ENCODE peak calls at places on chromosomes 4 and X, in four cellular contexts. C, L, H and B are unnamed samples.

GRCh38 chr4:24321151-24321550 is 263.2 kb downstream of the DHX15 start:
- DNase-seq in L (no peak), H (no peak), C (peak; percentile 55), B (peak; percentile 23)

GRCh38 chr4:135050086-135050717 is 848.6 kb upstream of the PABPC4L start:
- DNase-seq in L (no peak), H (no peak), C (no peak), B (no peak)

GRCh38 chr4:83603130-83603529 is 67.2 kb downstream of the GPAT3 start:
- DNase-seq in H (no peak), C (no peak), L (no peak), B (no peak)

GRCh38 chr4:114598191-114599121 is at the start of gene UGT8:
- DNase-seq in C (no peak), L (peak; percentile 86), H (peak; percentile 74), B (peak; percentile 92)

GRCh38 chrX:1477801-1478458 is 25.2 kb upstream of the ASMTL start:
- DNase-seq in L (no peak), C (no peak), H (no peak), B (no peak)

GRCh38 chr4:76579596-76580375 is 144.8 kb downstream of the SHROOM3 start:
- DNase-seq in L (no peak), H (no peak), C (no peak), B (no peak)

GRCh38 chr4:663438-664428 is 10.3 kb downstream of the ATP5ME start:
- DNase-seq in C (no peak), L (peak; percentile 53), H (peak; percentile 68), B (no peak)

GRCh38 chr4:172485007-172485406 is 671.8 kb downstream of the GALNTL6 start:
- DNase-seq in C (no peak), H (no peak), L (no peak), B (no peak)

GRCh38 chr4:51843309-51844156 is 580 bp downstream of the DCUN1D4 start:
- DNase-seq in H (peak; percentile 76), L (peak; percentile 68), C (peak; percentile 45), B (peak; percentile 50)

GRCh38 chr4:162943263-162943662 is 223.4 kb downstream of the NAF1 start:
- DNase-seq in L (no peak), C (no peak), H (no peak), B (no peak)

GRCh38 chr4:77849278-77849965 is 13.2 kb upstream of the MRPL1 start:
- DNase-seq in C (no peak), H (no peak), L (no peak), B (no peak)

GRCh38 chrX:38375888-38376287 is 23.5 kb downstream of the OTC start:
- DNase-seq in H (no peak), L (no peak), C (peak; percentile 1), B (peak; percentile 45)

GRCh38 chr4:89303177-89303576 is 4.4 kb downstream of the GPRIN3 start:
- DNase-seq in C (no peak), L (no peak), H (no peak), B (no peak)

GRCh38 chrX:12007881-12008280 is 130.4 kb upstream of the FRMPD4 start:
- DNase-seq in C (peak; percentile 85), H (no peak), L (no peak), B (peak; percentile 82)

GRCh38 chr4:71230258-71230594 is 108.6 kb upstream of the SLC4A4 start:
- DNase-seq in L (peak; percentile 38), C (peak; percentile 37), H (no peak), B (no peak)

GRCh38 chr4:88803600-88804096 is 106.0 kb upstream of the NAP1L5 start:
- DNase-seq in L (no peak), C (peak; percentile 88), H (no peak), B (peak; percentile 28)

GRCh38 chr4:120591038-120591437 is 331.5 kb downstream of the PRDM5 start:
- DNase-seq in H (no peak), L (no peak), C (no peak), B (no peak)

GRCh38 chrX:69093960-69094935 is 71.0 kb downstream of the PJA1 start:
- DNase-seq in L (peak; percentile 48), C (peak; percentile 10), H (peak; percentile 49), B (peak; percentile 25)

GRCh38 chrX:153723351-153724251 is 586 bp downstream of the BCAP31 start:
- DNase-seq in H (peak; percentile 53), C (peak; percentile 42), L (peak; percentile 48), B (peak; percentile 61)

GRCh38 chr4:184489771-184490170 is 15.4 kb upstream of the IRF2 start:
- DNase-seq in H (no peak), C (no peak), L (no peak), B (no peak)

GRCh38 chr4:153293675-153294057 is 50.8 kb upstream of the MND1 start:
- DNase-seq in C (no peak), H (no peak), L (no peak), B (no peak)

GRCh38 chrX:53281321-53281822 is at the start of gene IQSEC2:
- DNase-seq in H (no peak), C (peak; percentile 70), L (peak; percentile 86), B (peak; percentile 82)

GRCh38 chr4:104983615-104984179 is 163.0 kb upstream of the TET2 start:
- DNase-seq in L (no peak), C (no peak), H (no peak), B (no peak)

GRCh38 chrX:69493193-69493592 is 10.9 kb upstream of the NALF2 start:
- DNase-seq in H (peak; percentile 51), C (no peak), L (peak; percentile 43), B (peak; percentile 11)

GRCh38 chr4:86961103-86961502 is 26.3 kb downstream of the AFF1 start:
- DNase-seq in H (no peak), L (no peak), C (no peak), B (no peak)

GRCh38 chrX:64975491-64975890 is 759 bp downstream of the ZC4H2 start:
- DNase-seq in C (no peak), H (peak; percentile 72), L (peak; percentile 28), B (peak; percentile 34)

GRCh38 chr4:94399721-94400120 is 52.0 kb upstream of the PDLIM5 start:
- DNase-seq in C (no peak), H (no peak), L (no peak), B (no peak)

GRCh38 chr4:56637791-56638190 is 43.3 kb downstream of the HOPX start:
- DNase-seq in C (no peak), L (peak; percentile 31), H (no peak), B (no peak)